ENCODE peak calls at places on chromosomes 7 and 10, in eight cellular contexts. One of them, this sample, is unnamed. For H3K4me1, the result is how much of the 10 kb centered on the place peaks cover.

GRCh38 chr7:116557066-116557585 is 32.3 kb downstream of the CAV1 start:
- DNase-seq in tibial nerve: no peak
- DNase-seq in ovary: no peak
- DNase-seq in sigmoid colon: no peak
- DNase-seq in endothelial cell of umbilical vein: no peak
- DNase-seq in A549: no peak
- DNase-seq in heart left ventricle: no peak
- DNase-seq in adrenal gland: no peak
- DNase-seq in this sample: no peak

GRCh38 chr10:56298941-56299340 is 62.1 kb downstream of the ZWINT start:
- DNase-seq in heart left ventricle: no peak
- DNase-seq in A549: no peak
- DNase-seq in ovary: no peak
- DNase-seq in adrenal gland: no peak
- DNase-seq in sigmoid colon: no peak
- DNase-seq in tibial nerve: no peak
- DNase-seq in endothelial cell of umbilical vein: no peak
- DNase-seq in this sample: no peak

GRCh38 chr10:80702143-80702542 is 164.4 kb downstream of the SH2D4B start:
- DNase-seq in sigmoid colon: no peak
- DNase-seq in adrenal gland: no peak
- DNase-seq in A549: no peak
- DNase-seq in heart left ventricle: peak
- DNase-seq in ovary: no peak
- DNase-seq in endothelial cell of umbilical vein: no peak
- DNase-seq in tibial nerve: no peak
- DNase-seq in this sample: no peak

GRCh38 chr7:81655271-81655670 is 114.6 kb downstream of the HGF start:
- DNase-seq in A549: no peak
- DNase-seq in endothelial cell of umbilical vein: no peak
- DNase-seq in heart left ventricle: no peak
- DNase-seq in sigmoid colon: no peak
- DNase-seq in adrenal gland: no peak
- DNase-seq in ovary: no peak
- DNase-seq in tibial nerve: no peak
- DNase-seq in this sample: no peak

GRCh38 chr7:50792342-50793114 is 9.8 kb upstream of the GRB10 start:
- DNase-seq in ovary: peak
- DNase-seq in sigmoid colon: no peak
- DNase-seq in tibial nerve: no peak
- DNase-seq in endothelial cell of umbilical vein: peak
- DNase-seq in A549: peak
- DNase-seq in heart left ventricle: no peak
- DNase-seq in adrenal gland: peak
- DNase-seq in this sample: no peak

GRCh38 chr10:95790982-95791381 is 35.0 kb downstream of the ENTPD1 start:
- DNase-seq in adrenal gland: no peak
- DNase-seq in tibial nerve: no peak
- DNase-seq in endothelial cell of umbilical vein: no peak
- DNase-seq in ovary: no peak
- DNase-seq in heart left ventricle: no peak
- DNase-seq in sigmoid colon: no peak
- DNase-seq in A549: no peak
- DNase-seq in this sample: no peak

GRCh38 chr7:141014523-141015395 is at the start of gene MRPS33:
- DNase-seq in ovary: peak
- DNase-seq in endothelial cell of umbilical vein: peak
- DNase-seq in tibial nerve: peak
- DNase-seq in A549: peak
- DNase-seq in adrenal gland: peak
- DNase-seq in heart left ventricle: peak
- DNase-seq in sigmoid colon: peak
- DNase-seq in this sample: peak

GRCh38 chr7:114225784-114226183 is 188.8 kb upstream of the FOXP2 start:
- DNase-seq in ovary: no peak
- DNase-seq in endothelial cell of umbilical vein: no peak
- DNase-seq in sigmoid colon: no peak
- DNase-seq in adrenal gland: no peak
- DNase-seq in tibial nerve: no peak
- DNase-seq in heart left ventricle: no peak
- DNase-seq in A549: no peak
- DNase-seq in this sample: no peak

GRCh38 chr10:71222541-71223364 is 10.4 kb downstream of the UNC5B start:
- DNase-seq in tibial nerve: no peak
- DNase-seq in adrenal gland: peak
- DNase-seq in sigmoid colon: peak
- DNase-seq in ovary: no peak
- DNase-seq in endothelial cell of umbilical vein: no peak
- DNase-seq in A549: no peak
- DNase-seq in heart left ventricle: no peak
- DNase-seq in this sample: no peak

DNA sequence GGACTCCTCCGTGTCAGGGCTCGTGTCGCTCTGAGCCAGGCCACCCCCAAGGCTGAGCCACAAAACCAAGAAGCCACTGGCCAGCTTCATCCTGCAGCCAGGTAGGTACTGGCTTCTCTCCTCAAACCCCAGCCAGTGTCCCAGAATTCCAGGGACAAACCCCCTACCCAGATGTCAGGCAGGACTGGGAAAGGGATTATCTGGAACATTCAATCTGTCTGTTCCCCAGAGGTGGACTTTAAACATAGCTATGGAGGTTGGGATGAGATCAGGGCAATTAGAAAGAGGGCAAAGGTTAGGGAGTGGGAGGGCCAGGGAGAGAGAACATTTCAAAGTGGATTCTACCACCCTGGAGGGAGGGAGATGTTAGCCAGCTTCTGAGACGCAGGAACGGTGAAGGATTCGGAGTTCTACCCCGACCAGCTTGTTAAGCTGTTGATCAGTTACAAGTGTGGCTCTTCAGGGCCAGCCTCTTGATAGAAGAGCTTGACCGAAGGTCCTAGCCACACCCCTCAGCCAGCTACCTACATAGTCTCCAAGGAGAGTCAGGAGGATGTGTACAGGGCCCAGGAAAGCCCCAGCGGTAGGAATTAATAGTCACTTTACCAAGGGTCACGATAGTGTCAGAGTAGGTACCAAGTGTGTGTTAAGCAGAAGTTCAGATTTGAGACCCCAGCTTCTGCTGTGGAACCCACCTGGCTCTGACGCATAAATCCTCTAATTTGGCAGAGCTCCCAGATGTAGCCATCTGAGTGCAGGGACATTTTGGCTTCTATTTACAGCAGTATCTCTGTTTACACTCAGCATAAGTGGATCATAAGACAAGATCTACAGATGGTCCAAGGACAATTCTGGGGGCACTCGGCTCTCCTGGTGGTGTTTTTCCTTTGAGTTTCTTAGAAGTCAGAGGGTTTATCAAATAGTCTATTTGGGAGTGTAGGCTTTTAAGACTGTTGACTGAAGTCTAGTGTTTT is at the start of gene PLA2G12B:
- DNase-seq in ovary: no peak
- DNase-seq in heart left ventricle: no peak
- DNase-seq in adrenal gland: no peak
- DNase-seq in endothelial cell of umbilical vein: no peak
- DNase-seq in sigmoid colon: no peak
- DNase-seq in A549: no peak
- DNase-seq in tibial nerve: no peak
- DNase-seq in this sample: no peak
- TF ChIP-seq POLR2A in ovary: no peak
- TF ChIP-seq POLR2A in heart left ventricle: no peak
- TF ChIP-seq POLR2A in adrenal gland: no peak
- TF ChIP-seq POLR2A in endothelial cell of umbilical vein: no peak
- TF ChIP-seq POLR2A in sigmoid colon: no peak
- TF ChIP-seq POLR2A in A549: no peak
- TF ChIP-seq POLR2A in tibial nerve: no peak
- TF ChIP-seq POLR2A in this sample: no peak

GRCh38 chr10:124649209-124649608 is 95.0 kb downstream of the FAM53B start:
- DNase-seq in sigmoid colon: peak
- DNase-seq in adrenal gland: peak
- DNase-seq in ovary: peak
- DNase-seq in heart left ventricle: peak
- DNase-seq in tibial nerve: no peak
- DNase-seq in A549: no peak
- DNase-seq in endothelial cell of umbilical vein: no peak
- DNase-seq in this sample: no peak

GRCh38 chr10:124650263-124650662 is 93.9 kb downstream of the FAM53B start:
- DNase-seq in adrenal gland: no peak
- DNase-seq in endothelial cell of umbilical vein: no peak
- DNase-seq in tibial nerve: no peak
- DNase-seq in heart left ventricle: no peak
- DNase-seq in A549: no peak
- DNase-seq in ovary: no peak
- DNase-seq in sigmoid colon: no peak
- DNase-seq in this sample: no peak

GRCh38 chr10:124651402-124651887 is 92.7 kb downstream of the FAM53B start:
- DNase-seq in ovary: no peak
- DNase-seq in endothelial cell of umbilical vein: no peak
- DNase-seq in sigmoid colon: no peak
- DNase-seq in adrenal gland: no peak
- DNase-seq in A549: no peak
- DNase-seq in heart left ventricle: peak
- DNase-seq in tibial nerve: no peak
- DNase-seq in this sample: no peak

GRCh38 chr10:124652200-124652599 is 92.0 kb downstream of the FAM53B start:
- DNase-seq in A549: no peak
- DNase-seq in sigmoid colon: no peak
- DNase-seq in tibial nerve: no peak
- DNase-seq in adrenal gland: no peak
- DNase-seq in endothelial cell of umbilical vein: no peak
- DNase-seq in ovary: no peak
- DNase-seq in heart left ventricle: no peak
- DNase-seq in this sample: no peak

DNA sequence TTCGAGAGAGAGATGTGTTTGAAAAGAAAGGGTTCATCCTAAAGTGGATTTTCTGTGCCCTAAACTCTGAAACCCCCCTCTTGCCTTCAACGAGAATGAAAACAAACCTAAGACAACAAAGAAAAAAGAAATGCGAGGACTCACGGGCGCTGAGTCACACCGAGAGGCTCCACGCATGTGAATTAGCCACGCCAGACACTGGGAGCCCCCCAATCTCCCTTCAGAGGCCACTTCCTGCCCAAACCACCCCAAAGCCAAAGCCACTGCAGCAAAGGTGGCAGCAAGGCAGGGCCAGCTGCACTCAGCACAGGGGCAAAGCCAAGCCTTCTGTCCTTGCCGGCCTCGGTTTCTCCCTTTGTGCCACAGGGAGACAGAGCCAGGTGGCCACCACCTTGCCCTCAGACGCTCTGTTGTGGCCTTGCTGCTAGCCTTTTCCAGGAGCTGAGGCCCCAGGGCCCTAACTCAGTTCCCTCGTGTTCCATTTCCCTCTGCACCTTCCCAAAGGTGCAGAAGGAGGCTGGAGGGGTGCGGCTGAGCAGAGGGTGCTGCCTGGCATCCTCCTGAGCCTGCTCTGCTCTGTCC is 93.3 kb downstream of the FAM53B start:
- DNase-seq in endothelial cell of umbilical vein: no peak
- DNase-seq in A549: no peak
- DNase-seq in adrenal gland: no peak
- DNase-seq in sigmoid colon: no peak
- DNase-seq in heart left ventricle: no peak
- DNase-seq in ovary: no peak
- DNase-seq in tibial nerve: no peak
- DNase-seq in this sample: no peak
- H3K4me1 ChIP-seq in endothelial cell of umbilical vein: under half
- H3K4me1 ChIP-seq in A549: under half
- H3K4me1 ChIP-seq in adrenal gland: half or more
- H3K4me1 ChIP-seq in sigmoid colon: under half
- H3K4me1 ChIP-seq in heart left ventricle: half or more
- H3K4me1 ChIP-seq in ovary: under half
- H3K4me1 ChIP-seq in tibial nerve: under half
- H3K4me1 ChIP-seq in this sample: half or more

DNA sequence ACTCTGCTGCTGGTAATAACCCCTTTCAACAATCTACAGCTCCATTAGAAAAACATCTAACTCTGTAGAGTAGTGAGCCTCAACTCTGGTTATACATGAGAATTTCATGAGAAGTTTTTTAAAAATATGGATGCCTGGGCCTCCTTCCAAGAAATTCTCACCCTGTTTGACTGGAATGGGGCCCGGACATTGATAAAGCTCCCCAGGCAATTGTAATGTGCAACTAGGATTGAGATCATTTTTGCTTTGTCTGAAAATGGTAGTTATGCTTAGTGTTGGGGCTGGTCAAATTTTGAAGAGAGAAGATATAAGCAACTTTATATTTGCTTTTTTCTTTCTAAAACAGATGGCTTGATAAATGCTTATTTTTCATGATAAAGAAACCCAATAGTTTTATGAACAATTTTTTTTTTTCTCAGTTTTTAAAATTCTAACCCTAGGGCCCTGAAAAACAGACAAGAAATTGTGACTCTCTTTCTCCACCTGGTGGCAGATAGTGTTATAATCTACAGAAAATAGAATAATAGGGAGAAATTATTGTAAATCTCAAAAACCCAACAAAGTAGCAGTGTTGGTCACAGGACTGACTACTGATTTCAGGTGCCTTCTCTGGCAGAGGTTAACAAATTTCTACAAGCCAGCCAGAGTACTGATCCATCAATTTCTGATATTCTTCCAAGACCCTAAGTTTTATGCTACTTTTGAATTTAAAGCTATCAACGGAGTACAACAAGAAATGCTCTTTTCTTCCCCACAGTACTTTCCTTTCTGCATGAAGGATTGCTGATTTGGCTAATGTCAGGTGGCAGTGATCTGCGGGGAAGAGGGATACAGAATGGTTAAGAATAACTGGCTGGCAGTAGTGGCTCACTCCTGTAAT is 174.8 kb downstream of the DKK1 start:
- DNase-seq in heart left ventricle: no peak
- DNase-seq in A549: peak
- DNase-seq in sigmoid colon: no peak
- DNase-seq in ovary: no peak
- DNase-seq in tibial nerve: no peak
- DNase-seq in endothelial cell of umbilical vein: peak
- DNase-seq in adrenal gland: no peak
- DNase-seq in this sample: no peak
- H3K27ac ChIP-seq in heart left ventricle: no peak
- H3K27ac ChIP-seq in A549: peak
- H3K27ac ChIP-seq in sigmoid colon: no peak
- H3K27ac ChIP-seq in ovary: no peak
- H3K27ac ChIP-seq in tibial nerve: no peak
- H3K27ac ChIP-seq in endothelial cell of umbilical vein: peak
- H3K27ac ChIP-seq in adrenal gland: no peak
- H3K27ac ChIP-seq in this sample: no peak

DNA sequence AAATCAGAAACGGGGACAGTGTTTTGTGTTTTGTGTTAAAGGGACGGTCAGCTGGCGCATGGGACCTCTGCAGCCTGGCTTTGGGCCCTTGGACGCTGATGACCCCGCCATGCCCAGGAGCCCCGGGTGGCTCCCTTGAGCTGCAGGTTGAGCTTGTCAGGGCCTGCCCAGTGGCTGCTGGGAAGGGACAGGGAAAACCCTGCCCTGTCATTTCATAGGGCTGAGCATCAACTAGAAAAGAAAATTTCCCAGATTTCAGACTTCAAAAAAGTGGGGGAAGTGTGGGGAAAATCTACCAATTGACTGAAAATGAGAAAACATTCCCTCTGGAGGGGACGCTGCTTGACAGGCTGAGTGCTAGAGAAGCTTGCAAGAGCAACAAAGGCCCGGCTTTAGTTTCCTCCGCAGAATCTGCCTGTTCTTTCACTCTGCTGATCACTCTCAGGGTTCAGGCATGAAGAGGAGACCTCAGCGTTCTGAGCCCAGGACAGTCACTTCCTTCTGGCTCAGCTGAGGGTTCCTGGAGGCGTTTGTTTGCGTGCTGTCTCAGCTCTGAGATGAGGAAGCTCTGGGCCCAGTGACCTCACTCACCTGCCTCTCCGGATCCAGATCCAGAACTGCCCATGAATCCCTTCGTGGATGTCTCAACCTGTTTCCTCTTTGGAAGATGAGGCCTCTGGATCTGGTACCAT is 18.6 kb upstream of the DNAJB6 start:
- DNase-seq in endothelial cell of umbilical vein: no peak
- DNase-seq in adrenal gland: peak
- DNase-seq in ovary: no peak
- DNase-seq in heart left ventricle: no peak
- DNase-seq in tibial nerve: no peak
- DNase-seq in sigmoid colon: no peak
- DNase-seq in A549: no peak
- DNase-seq in this sample: no peak
- TF ChIP-seq POLR2A in endothelial cell of umbilical vein: no peak
- TF ChIP-seq POLR2A in adrenal gland: no peak
- TF ChIP-seq POLR2A in ovary: no peak
- TF ChIP-seq POLR2A in heart left ventricle: no peak
- TF ChIP-seq POLR2A in tibial nerve: no peak
- TF ChIP-seq POLR2A in sigmoid colon: no peak
- TF ChIP-seq POLR2A in A549: no peak
- TF ChIP-seq POLR2A in this sample: no peak

This sample was measured in esophagus squamous epithelium.